ENCODE peak calls at places on chromosomes 4 and X, in seven cellular contexts. T is IMR-90, O is A549, H is K562, E is HCT116, A is GM12878, F is H1. P is an unnamed sample.

GRCh38 chr4:174789666-174790065 is 39.4 kb downstream of the GLRA3 start:
- DNase-seq in T (no peak), O (no peak), H (no peak), E (no peak), A (no peak), F (no peak), P (no peak)

GRCh38 chr4:70722199-70722791 is 531 bp downstream of the RUFY3 start:
- DNase-seq in T (peak), O (no peak), H (peak), E (no peak), A (no peak), F (no peak), P (no peak)

GRCh38 chrX:72349190-72349589 is 43.5 kb upstream of the CITED1 start:
- DNase-seq in T (no peak), O (no peak), H (no peak), E (no peak), A (peak), F (no peak), P (no peak)

GRCh38 chr4:106238819-106239420 is 77.1 kb downstream of the TBCK start:
- DNase-seq in T (peak), O (peak), H (peak), E (peak), A (no peak), F (peak), P (peak)

GRCh38 chr4:97645437-97645836 is 497.8 kb downstream of the STPG2 start:
- DNase-seq in T (no peak), O (no peak), H (no peak), E (no peak), A (no peak), F (no peak), P (no peak)

GRCh38 chrX:10620121-10620699 is at the start of gene MID1:
- DNase-seq in T (peak), O (peak), H (no peak), E (peak), A (no peak), F (no peak), P (no peak)

GRCh38 chr4:3436798-3437581 is 4.8 kb upstream of the HGFAC start:
- DNase-seq in T (peak), O (peak), H (no peak), E (peak), A (peak), F (no peak), P (no peak)

GRCh38 chr4:38069271-38069760 is 109.1 kb downstream of the PTTG2 start:
- DNase-seq in T (peak), O (peak), H (peak), E (no peak), A (no peak), F (no peak), P (no peak)

GRCh38 chr4:108044951-108045686 is 55.4 kb downstream of the HADH start:
- DNase-seq in T (no peak), O (no peak), H (no peak), E (no peak), A (no peak), F (no peak), P (no peak)

GRCh38 chr4:147735413-147736301 is 3.8 kb downstream of the ARHGAP10 start:
- DNase-seq in T (no peak), O (no peak), H (no peak), E (no peak), A (no peak), F (no peak), P (no peak)

GRCh38 chrX:74009041-74009440 is 294.9 kb upstream of the ZCCHC13 start:
- DNase-seq in T (peak), O (no peak), H (no peak), E (no peak), A (no peak), F (no peak), P (no peak)

GRCh38 chr4:56821394-56822263 is at the start of gene SPINK2:
- DNase-seq in T (no peak), O (peak), H (peak), E (peak), A (no peak), F (peak), P (no peak)

GRCh38 chr4:121484633-121485032 is 103.8 kb upstream of the QRFPR start:
- DNase-seq in T (peak), O (peak), H (peak), E (peak), A (no peak), F (no peak), P (peak)

GRCh38 chr4:103018391-103019318 is 850 bp downstream of the SLC9B1 start:
- DNase-seq in T (no peak), O (peak), H (peak), E (peak), A (no peak), F (no peak), P (peak)

GRCh38 chrX:70262952-70263567 is 3.1 kb upstream of the P2RY4 start:
- DNase-seq in T (peak), O (peak), H (peak), E (no peak), A (no peak), F (peak), P (peak)

GRCh38 chr4:185932491-185932890 is 120.5 kb upstream of the SORBS2 start:
- DNase-seq in T (no peak), O (no peak), H (no peak), E (no peak), A (no peak), F (no peak), P (no peak)

GRCh38 chr4:56129431-56129861 is 180.7 kb downstream of the CEP135 start:
- DNase-seq in T (no peak), O (peak), H (no peak), E (peak), A (no peak), F (no peak), P (peak)

GRCh38 chrX:76398970-76399369 is 28.5 kb upstream of the MAGEE1 start:
- DNase-seq in T (no peak), O (no peak), H (no peak), E (no peak), A (no peak), F (no peak), P (no peak)

GRCh38 chr4:105637409-105638258 is 70.9 kb downstream of the INTS12 start:
- DNase-seq in T (peak), O (no peak), H (no peak), E (no peak), A (peak), F (no peak), P (peak)

GRCh38 chr4:40956726-40957255 is 207.0 kb downstream of the NSUN7 start:
- DNase-seq in T (peak), O (no peak), H (no peak), E (no peak), A (no peak), F (no peak), P (no peak)

GRCh38 chrX:139052461-139052860 is 340.9 kb upstream of the FGF13 start:
- DNase-seq in T (no peak), O (no peak), H (no peak), E (no peak), A (no peak), F (no peak), P (no peak)

GRCh38 chr4:151438154-151438553 is 29.2 kb downstream of the FHIP1A start:
- DNase-seq in T (no peak), O (no peak), H (no peak), E (no peak), A (no peak), F (no peak), P (no peak)

DNA sequence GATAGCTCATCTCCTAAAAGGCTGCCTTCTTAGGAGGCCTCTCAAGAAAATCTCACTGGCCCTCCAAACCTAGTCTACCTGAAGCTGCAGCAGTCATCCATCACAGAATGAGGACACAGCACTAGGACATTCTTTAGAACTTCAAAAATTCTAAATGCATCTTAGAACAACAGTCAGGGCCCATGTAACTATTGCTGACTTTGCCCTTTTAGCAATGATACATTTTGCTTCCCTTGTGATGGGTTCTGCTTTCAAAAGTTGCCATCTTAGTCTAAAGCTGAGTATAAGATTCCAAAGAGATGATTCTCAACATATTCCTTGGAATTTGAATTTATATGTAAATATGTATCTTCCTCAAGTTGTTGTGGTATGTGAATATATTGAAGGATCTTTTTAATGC is 793.0 kb downstream of the RAB28 start:
- DNase-seq in T (no peak), O (no peak), H (no peak), E (no peak), A (no peak), F (no peak), P (no peak)
- TF ChIP-seq CEBPB in T (no peak), O (no peak), H (no peak), E (no peak), A (no peak), F (no peak), P (no peak)

GRCh38 chr4:82423245-82424054 is 6.8 kb downstream of the HNRNPDL start:
- DNase-seq in T (peak), O (no peak), H (no peak), E (no peak), A (no peak), F (no peak), P (no peak)
- TF ChIP-seq CEBPB in T (no peak), O (no peak), H (no peak), E (no peak), A (no peak), F (no peak), P (no peak)

GRCh38 chrX:134658421-134658896 is at the start of gene PLAC1:
- DNase-seq in T (no peak), O (no peak), H (no peak), E (no peak), A (no peak), F (no peak), P (no peak)

GRCh38 chrX:134660627-134661026 is 2.4 kb upstream of the PLAC1 start:
- DNase-seq in T (peak), O (no peak), H (no peak), E (no peak), A (no peak), F (no peak), P (no peak)

GRCh38 chrX:134658002-134658401 is 269 bp downstream of the PLAC1 start:
- DNase-seq in T (peak), O (no peak), H (no peak), E (no peak), A (no peak), F (no peak), P (no peak)

GRCh38 chrX:134661295-134661694 is 3.0 kb upstream of the PLAC1 start:
- DNase-seq in T (no peak), O (no peak), H (no peak), E (no peak), A (no peak), F (no peak), P (no peak)

DNA sequence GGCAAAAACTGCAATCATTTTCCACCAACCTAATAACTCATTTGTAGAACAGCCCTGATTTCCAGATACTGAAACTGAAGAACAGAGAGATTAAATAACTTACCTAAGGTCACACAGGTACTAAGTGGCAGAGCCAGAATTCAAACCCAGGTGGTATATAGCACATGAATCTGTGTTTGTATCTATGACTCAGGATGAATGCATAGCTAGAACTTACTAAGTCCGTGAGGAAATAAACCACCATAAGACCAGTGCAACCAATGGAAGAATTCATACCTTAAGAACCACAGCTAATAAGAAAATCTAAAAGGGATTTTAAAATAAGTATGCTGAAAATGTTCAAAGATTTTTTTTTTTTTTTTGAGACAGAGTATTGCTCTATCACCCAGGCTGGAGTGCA is 1.5 kb upstream of the PLAC1 start:
- DNase-seq in T (peak), O (no peak), H (no peak), E (no peak), A (no peak), F (no peak), P (no peak)
- TF ChIP-seq CEBPB in T (no peak), O (no peak), H (no peak), E (no peak), A (no peak), F (no peak), P (no peak)

DNA sequence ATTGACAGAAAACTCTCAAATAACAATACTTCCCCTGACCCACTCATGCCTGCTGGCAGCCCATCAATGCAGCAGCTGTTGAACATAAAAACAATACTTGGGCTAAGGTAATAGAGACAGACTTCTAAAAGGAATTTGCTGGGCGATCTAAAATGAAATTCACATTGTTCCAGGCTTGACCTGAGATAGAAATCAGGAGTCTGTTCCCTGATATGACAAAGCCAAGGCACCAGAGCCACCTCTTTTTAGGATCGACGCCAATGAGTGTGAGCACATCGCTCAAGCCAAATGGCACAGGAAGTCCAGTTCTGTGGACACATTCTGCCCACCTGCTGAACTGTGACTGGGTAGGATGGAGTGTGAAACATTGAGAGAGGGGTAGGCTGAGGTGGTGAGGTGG is 4.9 kb downstream of the SEPTIN11 start:
- DNase-seq in T (no peak), O (no peak), H (no peak), E (no peak), A (no peak), F (no peak), P (no peak)
- TF ChIP-seq CEBPB in T (no peak), O (no peak), H (no peak), E (no peak), A (no peak), F (no peak), P (no peak)